ENCODE peak calls at places on chromosomes 4 and X, in eight cellular contexts. One of them, this sample, is unnamed. For H3K4me1, the result is how much of the 10 kb centered on the place peaks cover.

GRCh38 chr4:165748321-165748720 is 124.7 kb upstream of the TLL1 start:
- DNase-seq in iPS DF 6.9: no peak
- DNase-seq in NT2/D1: no peak
- DNase-seq in adrenal gland: no peak
- DNase-seq in stomach: no peak
- DNase-seq in foreskin keratinocyte: no peak
- DNase-seq in HCT116: no peak
- DNase-seq in lower lobe of right lung: no peak
- DNase-seq in this sample: no peak

GRCh38 chrX:121028419-121028818 is 19.0 kb upstream of the GLUD2 start:
- DNase-seq in iPS DF 6.9: no peak
- DNase-seq in NT2/D1: no peak
- DNase-seq in adrenal gland: no peak
- DNase-seq in stomach: no peak
- DNase-seq in foreskin keratinocyte: no peak
- DNase-seq in HCT116: no peak
- DNase-seq in lower lobe of right lung: no peak
- DNase-seq in this sample: no peak

GRCh38 chr4:189202182-189202868 is 738.3 kb upstream of the FRG1 start:
- DNase-seq in iPS DF 6.9: no peak
- DNase-seq in NT2/D1: peak
- DNase-seq in adrenal gland: peak
- DNase-seq in stomach: peak
- DNase-seq in foreskin keratinocyte: peak
- DNase-seq in HCT116: peak
- DNase-seq in lower lobe of right lung: peak
- DNase-seq in this sample: peak

GRCh38 chrX:139246295-139246694 is 284.2 kb upstream of the F9 start:
- DNase-seq in iPS DF 6.9: no peak
- DNase-seq in NT2/D1: no peak
- DNase-seq in adrenal gland: no peak
- DNase-seq in stomach: no peak
- DNase-seq in foreskin keratinocyte: no peak
- DNase-seq in HCT116: no peak
- DNase-seq in lower lobe of right lung: no peak
- DNase-seq in this sample: no peak

GRCh38 chr4:187183826-187184225 is 460.2 kb upstream of the FAT1 start:
- DNase-seq in iPS DF 6.9: no peak
- DNase-seq in NT2/D1: no peak
- DNase-seq in adrenal gland: no peak
- DNase-seq in stomach: no peak
- DNase-seq in foreskin keratinocyte: no peak
- DNase-seq in HCT116: no peak
- DNase-seq in lower lobe of right lung: no peak
- DNase-seq in this sample: no peak

GRCh38 chrX:133654801-133655200 is 239.5 kb upstream of the GPC4 start:
- DNase-seq in iPS DF 6.9: no peak
- DNase-seq in NT2/D1: no peak
- DNase-seq in adrenal gland: no peak
- DNase-seq in stomach: no peak
- DNase-seq in foreskin keratinocyte: no peak
- DNase-seq in HCT116: no peak
- DNase-seq in lower lobe of right lung: no peak
- DNase-seq in this sample: no peak

GRCh38 chr4:65600656-65601055 is 69.6 kb downstream of the EPHA5 start:
- DNase-seq in iPS DF 6.9: no peak
- DNase-seq in NT2/D1: no peak
- DNase-seq in adrenal gland: no peak
- DNase-seq in stomach: no peak
- DNase-seq in foreskin keratinocyte: no peak
- DNase-seq in HCT116: no peak
- DNase-seq in lower lobe of right lung: no peak
- DNase-seq in this sample: no peak

GRCh38 chrX:2549874-2550273 is 49.1 kb upstream of the DHRSX start:
- DNase-seq in iPS DF 6.9: no peak
- DNase-seq in NT2/D1: no peak
- DNase-seq in adrenal gland: no peak
- DNase-seq in stomach: no peak
- DNase-seq in foreskin keratinocyte: no peak
- DNase-seq in HCT116: no peak
- DNase-seq in lower lobe of right lung: no peak
- DNase-seq in this sample: no peak

GRCh38 chr4:99885063-99885664 is 9.1 kb downstream of the LAMTOR3 start:
- DNase-seq in iPS DF 6.9: no peak
- DNase-seq in NT2/D1: no peak
- DNase-seq in adrenal gland: no peak
- DNase-seq in stomach: no peak
- DNase-seq in foreskin keratinocyte: no peak
- DNase-seq in HCT116: peak
- DNase-seq in lower lobe of right lung: no peak
- DNase-seq in this sample: peak

GRCh38 chr4:121049072-121049599 is 23.2 kb downstream of the NDNF start:
- DNase-seq in iPS DF 6.9: no peak
- DNase-seq in NT2/D1: no peak
- DNase-seq in adrenal gland: no peak
- DNase-seq in stomach: no peak
- DNase-seq in foreskin keratinocyte: no peak
- DNase-seq in HCT116: no peak
- DNase-seq in lower lobe of right lung: no peak
- DNase-seq in this sample: no peak

GRCh38 chrX:21745756-21746155 is 12.2 kb downstream of the SMPX start:
- DNase-seq in iPS DF 6.9: no peak
- DNase-seq in NT2/D1: no peak
- DNase-seq in adrenal gland: peak
- DNase-seq in stomach: peak
- DNase-seq in foreskin keratinocyte: no peak
- DNase-seq in HCT116: no peak
- DNase-seq in lower lobe of right lung: no peak
- DNase-seq in this sample: peak

GRCh38 chr4:133969202-133969873 is 232.3 kb downstream of the PABPC4L start:
- DNase-seq in iPS DF 6.9: no peak
- DNase-seq in NT2/D1: no peak
- DNase-seq in adrenal gland: peak
- DNase-seq in stomach: no peak
- DNase-seq in foreskin keratinocyte: peak
- DNase-seq in HCT116: no peak
- DNase-seq in lower lobe of right lung: no peak
- DNase-seq in this sample: no peak

GRCh38 chr4:99762728-99763127 is 53.9 kb upstream of the DAPP1 start:
- DNase-seq in iPS DF 6.9: no peak
- DNase-seq in NT2/D1: no peak
- DNase-seq in adrenal gland: no peak
- DNase-seq in stomach: no peak
- DNase-seq in foreskin keratinocyte: no peak
- DNase-seq in HCT116: no peak
- DNase-seq in lower lobe of right lung: no peak
- DNase-seq in this sample: no peak

GRCh38 chr4:144683516-144683915 is 37.6 kb downstream of the HHIP start:
- DNase-seq in iPS DF 6.9: no peak
- DNase-seq in NT2/D1: no peak
- DNase-seq in adrenal gland: no peak
- DNase-seq in stomach: no peak
- DNase-seq in foreskin keratinocyte: no peak
- DNase-seq in HCT116: no peak
- DNase-seq in lower lobe of right lung: no peak
- DNase-seq in this sample: no peak

GRCh38 chr4:133150643-133151300 is 1.7 kb downstream of the PCDH10 start:
- DNase-seq in iPS DF 6.9: no peak
- DNase-seq in NT2/D1: no peak
- DNase-seq in adrenal gland: peak
- DNase-seq in stomach: no peak
- DNase-seq in foreskin keratinocyte: no peak
- DNase-seq in HCT116: no peak
- DNase-seq in lower lobe of right lung: no peak
- DNase-seq in this sample: peak

GRCh38 chr4:185809517-185810071 is 2.4 kb downstream of the SORBS2 start:
- DNase-seq in iPS DF 6.9: no peak
- DNase-seq in NT2/D1: no peak
- DNase-seq in adrenal gland: no peak
- DNase-seq in stomach: no peak
- DNase-seq in foreskin keratinocyte: no peak
- DNase-seq in HCT116: no peak
- DNase-seq in lower lobe of right lung: no peak
- DNase-seq in this sample: peak
- H3K4me1 ChIP-seq in iPS DF 6.9: under half
- H3K4me1 ChIP-seq in NT2/D1: under half
- H3K4me1 ChIP-seq in adrenal gland: under half
- H3K4me1 ChIP-seq in stomach: under half
- H3K4me1 ChIP-seq in foreskin keratinocyte: under half
- H3K4me1 ChIP-seq in HCT116: under half
- H3K4me1 ChIP-seq in lower lobe of right lung: under half
- H3K4me1 ChIP-seq in this sample: under half

DNA sequence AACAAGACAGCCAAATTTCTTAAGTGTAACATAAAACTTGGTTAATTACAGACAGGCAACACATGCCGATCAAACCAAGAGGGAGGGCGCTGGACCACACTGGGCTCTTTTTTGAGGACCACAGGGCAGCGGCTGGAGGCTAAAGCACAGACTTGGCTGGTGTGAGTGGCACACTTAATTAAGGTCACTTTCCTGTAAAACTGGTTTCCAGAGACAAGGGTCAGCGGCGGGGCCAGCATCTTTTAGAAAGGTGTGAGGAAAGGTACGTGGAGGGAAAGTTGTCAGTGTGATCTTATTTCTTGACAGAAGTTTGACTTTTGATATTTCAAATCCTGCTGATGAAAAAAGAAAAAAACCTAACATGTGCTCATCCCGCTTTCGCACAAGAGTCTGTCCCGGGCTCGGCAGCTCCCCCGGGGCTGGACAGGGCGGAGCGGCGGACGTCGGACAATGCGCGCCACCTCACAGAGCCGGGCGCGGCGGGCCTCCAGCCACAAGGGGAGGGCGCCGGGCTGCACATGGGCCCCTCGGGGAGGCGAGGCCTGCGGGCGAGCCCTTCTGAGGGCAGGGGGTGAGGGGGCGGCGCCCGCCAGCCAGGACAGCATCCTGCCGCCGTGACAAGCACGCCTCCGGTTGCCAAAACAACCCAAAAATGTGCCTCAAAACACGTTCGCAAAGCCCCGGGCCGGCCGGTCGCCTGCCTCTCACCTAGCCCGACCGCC is 658 bp upstream of the HSPA4L start:
- DNase-seq in iPS DF 6.9: no peak
- DNase-seq in NT2/D1: no peak
- DNase-seq in adrenal gland: peak
- DNase-seq in stomach: peak
- DNase-seq in foreskin keratinocyte: no peak
- DNase-seq in HCT116: no peak
- DNase-seq in lower lobe of right lung: peak
- DNase-seq in this sample: peak
- H3K4me1 ChIP-seq in iPS DF 6.9: under half
- H3K4me1 ChIP-seq in NT2/D1: under half
- H3K4me1 ChIP-seq in adrenal gland: under half
- H3K4me1 ChIP-seq in stomach: under half
- H3K4me1 ChIP-seq in foreskin keratinocyte: under half
- H3K4me1 ChIP-seq in HCT116: under half
- H3K4me1 ChIP-seq in lower lobe of right lung: under half
- H3K4me1 ChIP-seq in this sample: under half

GRCh38 chr4:15469402-15470148 is at the start of gene CC2D2A:
- DNase-seq in iPS DF 6.9: no peak
- DNase-seq in NT2/D1: peak
- DNase-seq in adrenal gland: peak
- DNase-seq in stomach: no peak
- DNase-seq in foreskin keratinocyte: no peak
- DNase-seq in HCT116: no peak
- DNase-seq in lower lobe of right lung: no peak
- DNase-seq in this sample: no peak
- H3K4me1 ChIP-seq in iPS DF 6.9: under half
- H3K4me1 ChIP-seq in NT2/D1: under half
- H3K4me1 ChIP-seq in adrenal gland: under half
- H3K4me1 ChIP-seq in stomach: under half
- H3K4me1 ChIP-seq in foreskin keratinocyte: under half
- H3K4me1 ChIP-seq in HCT116: under half
- H3K4me1 ChIP-seq in lower lobe of right lung: under half
- H3K4me1 ChIP-seq in this sample: under half

GRCh38 chrX:39726810-39727209 is 370.9 kb downstream of the BCOR start:
- DNase-seq in iPS DF 6.9: no peak
- DNase-seq in NT2/D1: no peak
- DNase-seq in adrenal gland: no peak
- DNase-seq in stomach: no peak
- DNase-seq in foreskin keratinocyte: no peak
- DNase-seq in HCT116: no peak
- DNase-seq in lower lobe of right lung: no peak
- DNase-seq in this sample: no peak

GRCh38 chrX:39724544-39724943 is 373.2 kb downstream of the BCOR start:
- DNase-seq in iPS DF 6.9: no peak
- DNase-seq in NT2/D1: no peak
- DNase-seq in adrenal gland: no peak
- DNase-seq in stomach: no peak
- DNase-seq in foreskin keratinocyte: no peak
- DNase-seq in HCT116: no peak
- DNase-seq in lower lobe of right lung: no peak
- DNase-seq in this sample: no peak

GRCh38 chrX:39725114-39725513 is 372.6 kb downstream of the BCOR start:
- DNase-seq in iPS DF 6.9: no peak
- DNase-seq in NT2/D1: no peak
- DNase-seq in adrenal gland: no peak
- DNase-seq in stomach: no peak
- DNase-seq in foreskin keratinocyte: no peak
- DNase-seq in HCT116: no peak
- DNase-seq in lower lobe of right lung: no peak
- DNase-seq in this sample: no peak

GRCh38 chrX:39728025-39728424 is 369.7 kb downstream of the BCOR start:
- DNase-seq in iPS DF 6.9: no peak
- DNase-seq in NT2/D1: no peak
- DNase-seq in adrenal gland: no peak
- DNase-seq in stomach: no peak
- DNase-seq in foreskin keratinocyte: no peak
- DNase-seq in HCT116: no peak
- DNase-seq in lower lobe of right lung: no peak
- DNase-seq in this sample: no peak

DNA sequence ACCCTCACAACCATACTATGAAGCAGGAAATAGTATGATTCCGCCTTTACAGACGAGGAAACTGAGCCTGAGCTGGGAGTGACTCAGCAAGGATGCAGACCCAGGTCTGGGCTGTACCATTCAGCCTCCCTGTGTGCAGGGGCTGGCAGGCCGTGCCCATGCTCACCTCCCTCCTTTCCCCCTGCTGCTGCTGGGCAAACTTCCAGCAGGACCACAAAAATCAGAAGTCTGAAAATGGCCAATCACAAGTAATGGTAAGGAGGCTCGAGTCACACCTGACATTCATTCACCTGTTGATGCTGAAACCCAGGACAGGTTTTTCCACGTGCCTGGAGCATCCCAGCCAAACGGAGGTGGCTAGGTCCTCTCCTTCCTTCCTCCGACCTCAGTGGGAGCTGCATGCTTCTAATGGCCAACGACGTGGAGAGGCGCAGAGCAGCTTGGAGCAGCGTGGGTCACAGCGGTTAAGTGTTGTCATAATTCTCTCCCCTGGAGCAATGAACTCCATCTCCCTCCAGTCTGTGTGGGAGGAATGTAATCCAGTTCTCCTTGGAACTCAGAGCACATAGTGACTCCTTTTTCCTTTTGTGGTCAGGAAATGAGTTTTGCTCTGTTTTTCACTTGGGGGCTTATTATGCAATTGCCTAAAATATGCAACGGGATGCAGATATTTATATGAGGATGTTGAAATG is 371.7 kb downstream of the BCOR start:
- DNase-seq in iPS DF 6.9: no peak
- DNase-seq in NT2/D1: no peak
- DNase-seq in adrenal gland: no peak
- DNase-seq in stomach: no peak
- DNase-seq in foreskin keratinocyte: no peak
- DNase-seq in HCT116: no peak
- DNase-seq in lower lobe of right lung: no peak
- DNase-seq in this sample: no peak
- H3K4me1 ChIP-seq in iPS DF 6.9: under half
- H3K4me1 ChIP-seq in NT2/D1: under half
- H3K4me1 ChIP-seq in adrenal gland: under half
- H3K4me1 ChIP-seq in stomach: under half
- H3K4me1 ChIP-seq in foreskin keratinocyte: under half
- H3K4me1 ChIP-seq in HCT116: under half
- H3K4me1 ChIP-seq in lower lobe of right lung: under half
- H3K4me1 ChIP-seq in this sample: under half

This sample was measured in thyroid gland.